ENCODE peak calls at places on chromosome 14, in four cellular contexts. V, W, L and Y are unnamed samples.

GRCh38 chr14:74314576-74314975 is 11.8 kb upstream of the ABCD4 start:
- DNase-seq in V (no peak), W (no peak), L (no peak), Y (no peak)

GRCh38 chr14:104993306-104993705 is 7.7 kb downstream of the CLBA1 start:
- DNase-seq in V (no peak), W (no peak), L (no peak), Y (no peak)

GRCh38 chr14:52650774-52651173 is 44.6 kb downstream of the ERO1A start:
- DNase-seq in V (no peak), W (no peak), L (no peak), Y (no peak)

GRCh38 chr14:89417469-89418225 is 614 bp upstream of the FOXN3 start:
- DNase-seq in V (peak), W (peak), L (peak), Y (peak)

GRCh38 chr14:61103541-61104339 is 122.7 kb downstream of the SLC38A6 start:
- DNase-seq in V (no peak), W (no peak), L (peak), Y (no peak)

GRCh38 chr14:66802962-66803361 is 295.0 kb downstream of the GPHN start:
- DNase-seq in V (no peak), W (no peak), L (no peak), Y (no peak)

GRCh38 chr14:37167151-37168047 is 5.0 kb downstream of the SLC25A21 start:
- DNase-seq in V (no peak), W (no peak), L (no peak), Y (no peak)

GRCh38 chr14:37157987-37158386 is 14.4 kb downstream of the SLC25A21 start:
- DNase-seq in V (no peak), W (no peak), L (no peak), Y (no peak)

GRCh38 chr14:36646664-36647416 is 14.8 kb upstream of the PAX9 start:
- DNase-seq in V (no peak), W (no peak), L (peak), Y (no peak)

GRCh38 chr14:93085916-93086315 is 29.8 kb downstream of the ITPK1 start:
- DNase-seq in V (no peak), W (no peak), L (no peak), Y (no peak)

GRCh38 chr14:59739794-59740193 is 130.8 kb downstream of the RTN1 start:
- DNase-seq in V (no peak), W (no peak), L (no peak), Y (no peak)

GRCh38 chr14:52190532-52190931 is 77.0 kb upstream of the PTGDR start:
- DNase-seq in V (no peak), W (no peak), L (no peak), Y (no peak)

GRCh38 chr14:95530461-95531170 is 4.2 kb upstream of the GLRX5 start:
- DNase-seq in V (no peak), W (no peak), L (no peak), Y (no peak)

GRCh38 chr14:60051690-60052324 is 39.9 kb upstream of the PCNX4 start:
- DNase-seq in V (no peak), W (no peak), L (peak), Y (no peak)

GRCh38 chr14:95507174-95507573 is 9.3 kb downstream of the SYNE3 start:
- DNase-seq in V (no peak), W (no peak), L (peak), Y (no peak)

GRCh38 chr14:47207636-47208035 is 467.8 kb downstream of the MDGA2 start:
- DNase-seq in V (no peak), W (no peak), L (no peak), Y (no peak)

GRCh38 chr14:85590784-85591183 is 60.8 kb downstream of the FLRT2 start:
- DNase-seq in V (no peak), W (no peak), L (no peak), Y (no peak)

GRCh38 chr14:104864267-104865068 is 600 bp upstream of the CEP170B start:
- DNase-seq in V (no peak), W (no peak), L (peak), Y (no peak)

GRCh38 chr14:20372796-20373195 is 29.4 kb downstream of the PARP2 start:
- DNase-seq in V (no peak), W (no peak), L (no peak), Y (no peak)

GRCh38 chr14:48973136-48973535 is 613.0 kb downstream of the RPS29 start:
- DNase-seq in V (no peak), W (no peak), L (no peak), Y (no peak)

GRCh38 chr14:103362780-103363179 is 22.4 kb upstream of the MARK3 start:
- DNase-seq in V (no peak), W (no peak), L (no peak), Y (no peak)

GRCh38 chr14:96626916-96627315 is 124.7 kb downstream of the PAPOLA start:
- DNase-seq in V (no peak), W (no peak), L (no peak), Y (no peak)

GRCh38 chr14:101033006-101033405 is 129.5 kb upstream of the RTL1 start:
- DNase-seq in V (no peak), W (no peak), L (no peak), Y (no peak)

GRCh38 chr14:54002653-54003052 is 46.0 kb upstream of the BMP4 start:
- DNase-seq in V (no peak), W (no peak), L (peak), Y (no peak)

GRCh38 chr14:34355584-34356266 is 106.3 kb downstream of the SPTSSA start:
- DNase-seq in V (no peak), W (no peak), L (peak), Y (no peak)

GRCh38 chr14:68318788-68319187 is 474.1 kb downstream of the ZFP36L1 start:
- DNase-seq in V (no peak), W (no peak), L (no peak), Y (no peak)

GRCh38 chr14:76918176-76918750 is 92.1 kb downstream of the LRRC74A start:
- DNase-seq in V (no peak), W (no peak), L (peak), Y (no peak)

GRCh38 chr14:91417983-91418386 is 365 bp upstream of the CCDC88C start:
- DNase-seq in V (peak), W (peak), L (peak), Y (peak)

GRCh38 chr14:67400434-67400833 is 11.5 kb downstream of the PLEK2 start:
- DNase-seq in V (no peak), W (no peak), L (no peak), Y (no peak)